ENCODE peak calls at places on chromosomes 3 and 15, in seven cellular contexts. One of them, this sample, is unnamed. For H3K27me3 and H3K36me3, the result is how much of the 10 kb centered on the place peaks cover.

GRCh38 chr3:42025388-42026138 is 63.7 kb upstream of the ULK4 start:
- DNase-seq in psoas muscle: peak
- DNase-seq in right lobe of liver: peak
- DNase-seq in body of pancreas: peak
- DNase-seq in uterus: peak
- DNase-seq in PC-3: peak
- DNase-seq in fibroblast of lung: peak
- DNase-seq in this sample: peak

GRCh38 chr3:188006726-188007393 is 147.1 kb upstream of the LPP start:
- DNase-seq in uterus: no peak
- DNase-seq in body of pancreas: peak
- DNase-seq in PC-3: peak
- DNase-seq in psoas muscle: peak
- DNase-seq in fibroblast of lung: no peak
- DNase-seq in right lobe of liver: peak
- DNase-seq in this sample: peak

GRCh38 chr15:63473999-63474809 is 30.2 kb upstream of the USP3 start:
- DNase-seq in right lobe of liver: peak
- DNase-seq in body of pancreas: peak
- DNase-seq in fibroblast of lung: peak
- DNase-seq in PC-3: peak
- DNase-seq in psoas muscle: no peak
- DNase-seq in uterus: no peak
- DNase-seq in this sample: peak

GRCh38 chr15:50798684-50799083 is 33.2 kb upstream of the SPPL2A start:
- DNase-seq in uterus: no peak
- DNase-seq in psoas muscle: peak
- DNase-seq in right lobe of liver: no peak
- DNase-seq in body of pancreas: no peak
- DNase-seq in fibroblast of lung: peak
- DNase-seq in PC-3: peak
- DNase-seq in this sample: peak

GRCh38 chr3:135966349-135966695 is 794 bp downstream of the PPP2R3A start:
- DNase-seq in right lobe of liver: no peak
- DNase-seq in body of pancreas: no peak
- DNase-seq in uterus: no peak
- DNase-seq in fibroblast of lung: no peak
- DNase-seq in PC-3: no peak
- DNase-seq in psoas muscle: no peak
- DNase-seq in this sample: no peak

GRCh38 chr3:112709929-112710328 is 69.0 kb upstream of the CCDC80 start:
- DNase-seq in uterus: no peak
- DNase-seq in psoas muscle: no peak
- DNase-seq in fibroblast of lung: no peak
- DNase-seq in right lobe of liver: no peak
- DNase-seq in body of pancreas: no peak
- DNase-seq in PC-3: peak
- DNase-seq in this sample: no peak

GRCh38 chr3:151765685-151766084 is 32.0 kb downstream of the AADACL2 start:
- DNase-seq in uterus: no peak
- DNase-seq in right lobe of liver: no peak
- DNase-seq in PC-3: peak
- DNase-seq in body of pancreas: no peak
- DNase-seq in fibroblast of lung: peak
- DNase-seq in psoas muscle: no peak
- DNase-seq in this sample: no peak

GRCh38 chr3:29011441-29011840 is 269.4 kb upstream of the RBMS3 start:
- DNase-seq in fibroblast of lung: peak
- DNase-seq in right lobe of liver: no peak
- DNase-seq in body of pancreas: no peak
- DNase-seq in uterus: no peak
- DNase-seq in PC-3: no peak
- DNase-seq in psoas muscle: no peak
- DNase-seq in this sample: no peak

GRCh38 chr3:69807674-69808073 is 68.4 kb downstream of the MITF start:
- DNase-seq in psoas muscle: no peak
- DNase-seq in right lobe of liver: no peak
- DNase-seq in fibroblast of lung: no peak
- DNase-seq in body of pancreas: no peak
- DNase-seq in PC-3: peak
- DNase-seq in uterus: no peak
- DNase-seq in this sample: no peak

GRCh38 chr3:64056616-64057165 is 33.4 kb upstream of the PSMD6 start:
- DNase-seq in uterus: no peak
- DNase-seq in right lobe of liver: no peak
- DNase-seq in psoas muscle: no peak
- DNase-seq in fibroblast of lung: peak
- DNase-seq in PC-3: peak
- DNase-seq in body of pancreas: no peak
- DNase-seq in this sample: no peak

GRCh38 chr3:48507256-48508061 is 3.5 kb upstream of the SHISA5 start:
- DNase-seq in psoas muscle: peak
- DNase-seq in right lobe of liver: peak
- DNase-seq in uterus: peak
- DNase-seq in body of pancreas: peak
- DNase-seq in PC-3: peak
- DNase-seq in fibroblast of lung: peak
- DNase-seq in this sample: peak

GRCh38 chr3:188171682-188172467 is 17.9 kb downstream of the LPP start:
- DNase-seq in PC-3: no peak
- DNase-seq in uterus: no peak
- DNase-seq in fibroblast of lung: no peak
- DNase-seq in body of pancreas: no peak
- DNase-seq in right lobe of liver: no peak
- DNase-seq in psoas muscle: no peak
- DNase-seq in this sample: no peak

GRCh38 chr3:100386437-100387064 is 14.3 kb downstream of the TOMM70 start:
- DNase-seq in body of pancreas: no peak
- DNase-seq in fibroblast of lung: peak
- DNase-seq in uterus: no peak
- DNase-seq in PC-3: no peak
- DNase-seq in right lobe of liver: no peak
- DNase-seq in psoas muscle: no peak
- DNase-seq in this sample: no peak

GRCh38 chr15:36501063-36501678 is 78.3 kb upstream of the CDIN1 start:
- DNase-seq in psoas muscle: no peak
- DNase-seq in uterus: no peak
- DNase-seq in fibroblast of lung: peak
- DNase-seq in PC-3: peak
- DNase-seq in right lobe of liver: no peak
- DNase-seq in body of pancreas: peak
- DNase-seq in this sample: no peak

GRCh38 chr15:84582583-84583157 is 18.1 kb upstream of the ZSCAN2 start:
- DNase-seq in right lobe of liver: no peak
- DNase-seq in uterus: no peak
- DNase-seq in body of pancreas: no peak
- DNase-seq in psoas muscle: no peak
- DNase-seq in fibroblast of lung: peak
- DNase-seq in PC-3: peak
- DNase-seq in this sample: no peak

GRCh38 chr3:16012086-16012485 is 162.4 kb upstream of the GALNT15 start:
- DNase-seq in uterus: no peak
- DNase-seq in PC-3: peak
- DNase-seq in right lobe of liver: no peak
- DNase-seq in psoas muscle: no peak
- DNase-seq in fibroblast of lung: peak
- DNase-seq in body of pancreas: no peak
- DNase-seq in this sample: no peak

GRCh38 chr3:4739289-4740236 is 239.7 kb upstream of the BHLHE40 start:
- DNase-seq in PC-3: no peak
- DNase-seq in psoas muscle: no peak
- DNase-seq in body of pancreas: no peak
- DNase-seq in fibroblast of lung: no peak
- DNase-seq in uterus: no peak
- DNase-seq in right lobe of liver: no peak
- DNase-seq in this sample: no peak

GRCh38 chr3:2898591-2899353 is 211.4 kb downstream of the IL5RA start:
- DNase-seq in PC-3: no peak
- DNase-seq in fibroblast of lung: no peak
- DNase-seq in uterus: no peak
- DNase-seq in right lobe of liver: no peak
- DNase-seq in body of pancreas: no peak
- DNase-seq in psoas muscle: no peak
- DNase-seq in this sample: no peak

GRCh38 chr3:71309342-71309741 is 274.2 kb downstream of the FOXP1 start:
- DNase-seq in psoas muscle: no peak
- DNase-seq in right lobe of liver: no peak
- DNase-seq in uterus: no peak
- DNase-seq in body of pancreas: no peak
- DNase-seq in fibroblast of lung: no peak
- DNase-seq in PC-3: no peak
- DNase-seq in this sample: no peak

GRCh38 chr3:30203301-30203700 is 403.1 kb upstream of the TGFBR2 start:
- DNase-seq in PC-3: no peak
- DNase-seq in fibroblast of lung: peak
- DNase-seq in right lobe of liver: no peak
- DNase-seq in uterus: no peak
- DNase-seq in psoas muscle: no peak
- DNase-seq in body of pancreas: no peak
- DNase-seq in this sample: no peak

GRCh38 chr3:195909294-195909644 is 918 bp upstream of the TNK2 start:
- DNase-seq in right lobe of liver: no peak
- DNase-seq in body of pancreas: no peak
- DNase-seq in fibroblast of lung: no peak
- DNase-seq in uterus: no peak
- DNase-seq in PC-3: peak
- DNase-seq in psoas muscle: no peak
- DNase-seq in this sample: no peak

GRCh38 chr3:48122504-48122903 is 65.7 kb downstream of the CDC25A start:
- DNase-seq in fibroblast of lung: no peak
- DNase-seq in uterus: no peak
- DNase-seq in right lobe of liver: no peak
- DNase-seq in psoas muscle: no peak
- DNase-seq in PC-3: no peak
- DNase-seq in body of pancreas: no peak
- DNase-seq in this sample: no peak

GRCh38 chr3:45055032-45055410 is 28.9 kb downstream of the CLEC3B start:
- DNase-seq in psoas muscle: no peak
- DNase-seq in fibroblast of lung: peak
- DNase-seq in uterus: no peak
- DNase-seq in PC-3: peak
- DNase-seq in right lobe of liver: no peak
- DNase-seq in body of pancreas: no peak
- DNase-seq in this sample: no peak

GRCh38 chr3:111081008-111081545 is 9.5 kb downstream of the NECTIN3 start:
- DNase-seq in right lobe of liver: no peak
- DNase-seq in PC-3: no peak
- DNase-seq in uterus: no peak
- DNase-seq in psoas muscle: no peak
- DNase-seq in fibroblast of lung: peak
- DNase-seq in body of pancreas: no peak
- DNase-seq in this sample: no peak

GRCh38 chr3:157475921-157476395 is 27.3 kb downstream of the VEPH1 start:
- DNase-seq in body of pancreas: no peak
- DNase-seq in uterus: no peak
- DNase-seq in right lobe of liver: no peak
- DNase-seq in PC-3: peak
- DNase-seq in psoas muscle: no peak
- DNase-seq in fibroblast of lung: peak
- DNase-seq in this sample: no peak

GRCh38 chr3:5186089-5186853 is 1.2 kb upstream of the EDEM1 start:
- DNase-seq in fibroblast of lung: no peak
- DNase-seq in right lobe of liver: no peak
- DNase-seq in body of pancreas: no peak
- DNase-seq in PC-3: no peak
- DNase-seq in uterus: no peak
- DNase-seq in psoas muscle: no peak
- DNase-seq in this sample: no peak

GRCh38 chr3:61796088-61796680 is 234.8 kb downstream of the PTPRG start:
- DNase-seq in body of pancreas: no peak
- DNase-seq in right lobe of liver: no peak
- DNase-seq in fibroblast of lung: peak
- DNase-seq in PC-3: no peak
- DNase-seq in uterus: no peak
- DNase-seq in psoas muscle: no peak
- DNase-seq in this sample: peak

DNA sequence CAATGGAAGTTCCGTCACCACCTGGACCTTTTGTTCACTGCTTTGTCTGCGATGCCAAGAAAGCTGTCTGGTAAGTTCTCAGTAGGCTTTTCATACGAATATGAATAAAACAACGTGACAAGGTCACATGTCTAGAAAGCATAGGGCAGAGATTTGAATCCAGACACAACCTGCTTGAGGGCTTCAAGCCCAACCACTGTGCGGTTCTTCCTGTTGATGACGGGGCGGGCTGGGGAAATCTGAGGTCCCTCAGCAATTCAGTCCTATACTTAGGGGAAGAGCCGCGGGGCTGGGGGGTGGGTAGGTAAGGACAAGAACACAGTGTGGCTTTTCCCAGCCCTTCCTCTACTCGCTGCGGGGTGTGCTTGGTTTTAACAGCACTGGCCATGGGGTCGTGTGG is 32.4 kb upstream of the SMAD3 start:
- DNase-seq in PC-3: no peak
- DNase-seq in right lobe of liver: no peak
- DNase-seq in uterus: no peak
- DNase-seq in body of pancreas: no peak
- DNase-seq in psoas muscle: no peak
- DNase-seq in fibroblast of lung: no peak
- DNase-seq in this sample: no peak
- H3K4me3 ChIP-seq in PC-3: no peak
- H3K4me3 ChIP-seq in right lobe of liver: no peak
- H3K4me3 ChIP-seq in uterus: no peak
- H3K4me3 ChIP-seq in body of pancreas: no peak
- H3K4me3 ChIP-seq in psoas muscle: peak
- H3K4me3 ChIP-seq in fibroblast of lung: no peak
- H3K4me3 ChIP-seq in this sample: no peak

GRCh38 chr15:77816983-77817382 is 184.3 kb upstream of the LINGO1 start:
- DNase-seq in psoas muscle: no peak
- DNase-seq in right lobe of liver: no peak
- DNase-seq in uterus: no peak
- DNase-seq in fibroblast of lung: no peak
- DNase-seq in body of pancreas: no peak
- DNase-seq in PC-3: no peak
- DNase-seq in this sample: no peak
- H3K27me3 ChIP-seq in psoas muscle: under half
- H3K27me3 ChIP-seq in right lobe of liver: under half
- H3K27me3 ChIP-seq in uterus: under half
- H3K27me3 ChIP-seq in fibroblast of lung: under half
- H3K27me3 ChIP-seq in body of pancreas: under half
- H3K27me3 ChIP-seq in PC-3: under half
- H3K27me3 ChIP-seq in this sample: under half

DNA sequence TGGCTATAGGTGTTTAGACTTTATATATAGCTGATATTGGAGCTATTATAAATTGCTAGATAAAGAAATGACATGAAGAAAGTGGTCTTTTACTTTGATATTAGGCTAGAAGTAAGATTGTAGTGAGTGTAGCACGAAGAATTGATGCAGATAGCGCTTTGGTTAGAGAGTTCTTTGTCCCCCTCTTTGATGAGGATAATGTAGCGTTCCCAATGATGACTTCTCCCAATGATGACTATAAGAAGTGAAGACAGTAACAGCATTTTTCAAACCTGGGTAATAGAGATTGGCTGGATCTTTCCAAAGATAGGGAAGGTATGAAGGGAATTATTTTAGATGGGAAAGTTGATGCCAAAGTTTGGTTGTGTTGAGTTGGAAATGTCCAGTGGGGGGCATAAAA is 4.3 kb downstream of the MINDY2 start:
- DNase-seq in uterus: no peak
- DNase-seq in body of pancreas: no peak
- DNase-seq in fibroblast of lung: no peak
- DNase-seq in right lobe of liver: no peak
- DNase-seq in psoas muscle: no peak
- DNase-seq in PC-3: no peak
- DNase-seq in this sample: no peak
- H3K36me3 ChIP-seq in uterus: under half
- H3K36me3 ChIP-seq in body of pancreas: under half
- H3K36me3 ChIP-seq in fibroblast of lung: under half
- H3K36me3 ChIP-seq in right lobe of liver: under half
- H3K36me3 ChIP-seq in psoas muscle: under half
- H3K36me3 ChIP-seq in PC-3: under half
- H3K36me3 ChIP-seq in this sample: under half

GRCh38 chr3:129657261-129658046 is 51.0 kb upstream of the PLXND1 start:
- DNase-seq in fibroblast of lung: peak
- DNase-seq in uterus: no peak
- DNase-seq in PC-3: no peak
- DNase-seq in body of pancreas: no peak
- DNase-seq in right lobe of liver: no peak
- DNase-seq in psoas muscle: no peak
- DNase-seq in this sample: no peak
- H3K4me3 ChIP-seq in fibroblast of lung: no peak
- H3K4me3 ChIP-seq in uterus: no peak
- H3K4me3 ChIP-seq in PC-3: no peak
- H3K4me3 ChIP-seq in body of pancreas: no peak
- H3K4me3 ChIP-seq in right lobe of liver: no peak
- H3K4me3 ChIP-seq in psoas muscle: no peak
- H3K4me3 ChIP-seq in this sample: no peak

This sample was measured in MG63.